ENCODE peak calls at places on chromosomes 7 and 10, in seven cellular contexts. E is aorta; P is transverse colon; X is hepatocyte; U is colonic mucosa; V is CD8-positive, alpha-beta T cell; T is gastrocnemius medialis. F is an unnamed sample. For H3K9me3, the result is how much of the 10 kb centered on the place peaks cover.

GRCh38 chr7:92635538-92635937 is 45.3 kb upstream of the FAM133B start:
- DNase-seq in E (no peak), P (no peak), X (no peak), U (no peak), V (no peak), T (no peak), F (no peak)

GRCh38 chr10:62270020-62270419 is 1.4 kb upstream of the RTKN2 start:
- DNase-seq in E (no peak), P (no peak), X (no peak), U (no peak), V (no peak), T (no peak), F (no peak)

GRCh38 chr7:134434701-134435100 is 24.2 kb downstream of the AKR1B1 start:
- DNase-seq in E (no peak), P (no peak), X (no peak), U (no peak), V (no peak), T (no peak), F (no peak)

GRCh38 chr10:14879055-14879800 is 562 bp downstream of the SUV39H2 start:
- DNase-seq in E (no peak), P (peak), X (peak), U (peak), V (peak), T (peak), F (peak)

GRCh38 chr10:68871105-68871711 is 29.9 kb upstream of the DDX50 start:
- DNase-seq in E (no peak), P (no peak), X (peak), U (no peak), V (no peak), T (no peak), F (no peak)

GRCh38 chr10:125369382-125370326 is 209.3 kb upstream of the CTBP2 start:
- DNase-seq in E (no peak), P (no peak), X (no peak), U (no peak), V (no peak), T (no peak), F (no peak)

GRCh38 chr10:98391065-98391464 is 23.9 kb downstream of the PYROXD2 start:
- DNase-seq in E (no peak), P (no peak), X (no peak), U (no peak), V (no peak), T (no peak), F (no peak)

GRCh38 chr10:3438608-3439007 is 266.0 kb upstream of the PITRM1 start:
- DNase-seq in E (no peak), P (no peak), X (no peak), U (no peak), V (no peak), T (no peak), F (no peak)

GRCh38 chr10:68829952-68830351 is 2.6 kb downstream of the STOX1 start:
- DNase-seq in E (no peak), P (no peak), X (no peak), U (no peak), V (no peak), T (no peak), F (no peak)

GRCh38 chr10:1737222-1738061 is at the start of gene ADARB2:
- DNase-seq in E (no peak), P (no peak), X (peak), U (no peak), V (no peak), T (no peak), F (no peak)

GRCh38 chr7:64602086-64602485 is 39.2 kb upstream of the ZNF680 start:
- DNase-seq in E (no peak), P (no peak), X (no peak), U (no peak), V (no peak), T (no peak), F (no peak)

GRCh38 chr7:64603271-64603670 is 40.4 kb upstream of the ZNF680 start:
- DNase-seq in E (no peak), P (no peak), X (no peak), U (no peak), V (no peak), T (no peak), F (no peak)

GRCh38 chr7:64602518-64602917 is 39.6 kb upstream of the ZNF680 start:
- DNase-seq in E (no peak), P (no peak), X (no peak), U (no peak), V (no peak), T (no peak), F (no peak)

GRCh38 chr7:64608116-64608910 is 45.4 kb upstream of the ZNF680 start:
- DNase-seq in E (no peak), P (no peak), X (no peak), U (no peak), V (no peak), T (no peak), F (no peak)

DNA sequence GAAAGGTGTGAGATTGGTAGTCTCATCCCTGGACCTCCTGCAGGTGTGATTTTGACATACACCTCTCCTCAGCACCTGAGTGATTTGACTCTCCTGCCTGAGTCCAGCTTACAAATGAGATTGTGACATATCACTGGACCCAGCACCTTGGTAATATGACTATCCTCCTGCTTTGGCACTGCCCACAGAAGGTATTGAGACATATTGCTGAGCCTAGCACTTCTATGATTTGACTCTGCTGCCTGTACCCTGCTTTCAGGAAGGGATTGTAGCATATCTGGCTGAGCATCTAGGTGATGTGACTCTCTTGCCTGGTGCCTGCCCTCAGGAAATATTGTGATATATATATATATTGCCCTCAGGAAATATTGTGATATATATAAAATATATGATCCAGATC is 43.5 kb upstream of the ZNF680 start:
- DNase-seq in E (no peak), P (no peak), X (no peak), U (no peak), V (no peak), T (no peak), F (no peak)
- H3K9me3 ChIP-seq in E (under half), P (under half), X (under half), U (under half), V (under half), T (under half), F (under half)

GRCh38 chr7:57404967-57405421 is 45.0 kb upstream of the ZNF716 start:
- DNase-seq in E (peak), P (no peak), X (peak), U (no peak), V (no peak), T (no peak), F (no peak)
- H3K9me3 ChIP-seq in E (under half), P (under half), X (under half), U (under half), V (under half), T (under half), F (under half)

GRCh38 chr10:48623009-48623408 is 18.1 kb upstream of the ARHGAP22 start:
- DNase-seq in E (no peak), P (no peak), X (no peak), U (no peak), V (no peak), T (no peak), F (no peak)
- H3K9me3 ChIP-seq in E (under half), P (under half), X (under half), U (under half), V (under half), T (under half), F (under half)

GRCh38 chr10:43557214-43557613 is 17.2 kb downstream of the ZNF239 start:
- DNase-seq in E (no peak), P (no peak), X (no peak), U (no peak), V (no peak), T (no peak), F (no peak)
- H3K9me3 ChIP-seq in E (under half), P (under half), X (under half), U (under half), V (under half), T (under half), F (under half)

GRCh38 chr7:30692882-30693281 is 10.6 kb upstream of the CRHR2 start:
- DNase-seq in E (no peak), P (no peak), X (no peak), U (no peak), V (no peak), T (no peak), F (no peak)
- H3K9me3 ChIP-seq in E (under half), P (under half), X (under half), U (under half), V (under half), T (under half), F (under half)

GRCh38 chr7:158587425-158588084 is at the start of gene PTPRN2:
- DNase-seq in E (peak), P (peak), X (peak), U (peak), V (peak), T (no peak), F (peak)
- H3K9me3 ChIP-seq in E (under half), P (under half), X (under half), U (under half), V (under half), T (under half), F (under half)

DNA sequence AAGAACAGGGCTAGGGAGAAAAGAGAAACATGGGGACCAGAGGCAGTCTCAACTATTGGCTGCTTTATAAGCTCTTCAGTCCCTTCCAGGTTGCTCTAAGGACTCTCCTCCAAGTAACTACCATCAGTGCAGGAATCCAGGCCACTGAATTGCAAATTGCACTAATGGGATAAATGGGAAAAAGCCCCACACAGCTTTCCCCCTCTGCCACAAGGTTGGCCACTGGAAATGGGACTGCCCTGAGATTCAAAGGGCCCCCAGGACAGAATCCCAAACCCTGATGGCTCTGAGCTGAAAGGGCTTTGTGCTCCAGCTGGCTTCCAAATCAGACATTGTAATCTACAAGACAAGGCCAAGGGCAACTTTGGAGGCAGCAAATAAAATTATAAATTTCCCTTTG is 633.2 kb downstream of the ACTR3B start:
- DNase-seq in E (no peak), P (no peak), X (no peak), U (no peak), V (no peak), T (no peak), F (no peak)
- H3K9me3 ChIP-seq in E (under half), P (under half), X (under half), U (under half), V (under half), T (under half), F (under half)